ENCODE peak calls at places on chromosomes 5 and 9, in eight cellular contexts. One of them, this sample, is unnamed.

GRCh38 chr9:125593581-125593980 is 113.4 kb downstream of the MAPKAP1 start:
- DNase-seq in stimulated activated CD4-positive, alpha-beta T cell treated with anti-CD3 and anti-CD28 coated beads, Interleukin-4, amount 100 ng/mL, for 1 hour: no peak
- DNase-seq in GM12891: no peak
- DNase-seq in cardiac fibroblast: no peak
- DNase-seq in body of pancreas: no peak
- DNase-seq in tibial nerve: no peak
- DNase-seq in left cardiac atrium: no peak
- DNase-seq in stimulated activated CD8-positive, alpha-beta memory T cell treated with anti-CD3 and anti-CD28 coated beads, Interleukin-7, amount 100 ng/mL, for 1 hour: no peak
- DNase-seq in this sample: no peak

GRCh38 chr5:149422429-149423286 is 43.6 kb upstream of the IL17B start:
- DNase-seq in stimulated activated CD8-positive, alpha-beta memory T cell treated with anti-CD3 and anti-CD28 coated beads, Interleukin-7, amount 100 ng/mL, for 1 hour: no peak
- DNase-seq in left cardiac atrium: peak
- DNase-seq in GM12891: no peak
- DNase-seq in cardiac fibroblast: peak
- DNase-seq in stimulated activated CD4-positive, alpha-beta T cell treated with anti-CD3 and anti-CD28 coated beads, Interleukin-4, amount 100 ng/mL, for 1 hour: no peak
- DNase-seq in tibial nerve: no peak
- DNase-seq in body of pancreas: no peak
- DNase-seq in this sample: peak

GRCh38 chr5:13427859-13428557 is 516.5 kb downstream of the DNAH5 start:
- DNase-seq in stimulated activated CD8-positive, alpha-beta memory T cell treated with anti-CD3 and anti-CD28 coated beads, Interleukin-7, amount 100 ng/mL, for 1 hour: no peak
- DNase-seq in stimulated activated CD4-positive, alpha-beta T cell treated with anti-CD3 and anti-CD28 coated beads, Interleukin-4, amount 100 ng/mL, for 1 hour: no peak
- DNase-seq in body of pancreas: no peak
- DNase-seq in GM12891: no peak
- DNase-seq in tibial nerve: no peak
- DNase-seq in cardiac fibroblast: no peak
- DNase-seq in left cardiac atrium: no peak
- DNase-seq in this sample: no peak

GRCh38 chr9:134226221-134226930 is 62.0 kb upstream of the RNU6ATAC start:
- DNase-seq in body of pancreas: no peak
- DNase-seq in stimulated activated CD8-positive, alpha-beta memory T cell treated with anti-CD3 and anti-CD28 coated beads, Interleukin-7, amount 100 ng/mL, for 1 hour: no peak
- DNase-seq in cardiac fibroblast: peak
- DNase-seq in stimulated activated CD4-positive, alpha-beta T cell treated with anti-CD3 and anti-CD28 coated beads, Interleukin-4, amount 100 ng/mL, for 1 hour: no peak
- DNase-seq in left cardiac atrium: peak
- DNase-seq in tibial nerve: no peak
- DNase-seq in GM12891: no peak
- DNase-seq in this sample: no peak

GRCh38 chr9:89312154-89312616 is 1.2 kb downstream of the CKS2 start:
- DNase-seq in cardiac fibroblast: peak
- DNase-seq in stimulated activated CD4-positive, alpha-beta T cell treated with anti-CD3 and anti-CD28 coated beads, Interleukin-4, amount 100 ng/mL, for 1 hour: no peak
- DNase-seq in left cardiac atrium: no peak
- DNase-seq in tibial nerve: no peak
- DNase-seq in body of pancreas: no peak
- DNase-seq in stimulated activated CD8-positive, alpha-beta memory T cell treated with anti-CD3 and anti-CD28 coated beads, Interleukin-7, amount 100 ng/mL, for 1 hour: no peak
- DNase-seq in GM12891: no peak
- DNase-seq in this sample: no peak

GRCh38 chr5:145068696-145069095 is 766.4 kb downstream of the PRELID2 start:
- DNase-seq in cardiac fibroblast: no peak
- DNase-seq in tibial nerve: no peak
- DNase-seq in left cardiac atrium: no peak
- DNase-seq in stimulated activated CD8-positive, alpha-beta memory T cell treated with anti-CD3 and anti-CD28 coated beads, Interleukin-7, amount 100 ng/mL, for 1 hour: no peak
- DNase-seq in GM12891: no peak
- DNase-seq in body of pancreas: no peak
- DNase-seq in stimulated activated CD4-positive, alpha-beta T cell treated with anti-CD3 and anti-CD28 coated beads, Interleukin-4, amount 100 ng/mL, for 1 hour: no peak
- DNase-seq in this sample: no peak

GRCh38 chr5:116068028-116068632 is 16.7 kb upstream of the COMMD10 start:
- DNase-seq in GM12891: no peak
- DNase-seq in body of pancreas: peak
- DNase-seq in left cardiac atrium: no peak
- DNase-seq in tibial nerve: no peak
- DNase-seq in cardiac fibroblast: peak
- DNase-seq in stimulated activated CD4-positive, alpha-beta T cell treated with anti-CD3 and anti-CD28 coated beads, Interleukin-4, amount 100 ng/mL, for 1 hour: no peak
- DNase-seq in stimulated activated CD8-positive, alpha-beta memory T cell treated with anti-CD3 and anti-CD28 coated beads, Interleukin-7, amount 100 ng/mL, for 1 hour: no peak
- DNase-seq in this sample: no peak

GRCh38 chr5:143440448-143441102 is 37.1 kb upstream of the NR3C1 start:
- DNase-seq in body of pancreas: peak
- DNase-seq in cardiac fibroblast: no peak
- DNase-seq in stimulated activated CD4-positive, alpha-beta T cell treated with anti-CD3 and anti-CD28 coated beads, Interleukin-4, amount 100 ng/mL, for 1 hour: no peak
- DNase-seq in tibial nerve: no peak
- DNase-seq in left cardiac atrium: no peak
- DNase-seq in stimulated activated CD8-positive, alpha-beta memory T cell treated with anti-CD3 and anti-CD28 coated beads, Interleukin-7, amount 100 ng/mL, for 1 hour: no peak
- DNase-seq in GM12891: no peak
- DNase-seq in this sample: no peak

GRCh38 chr5:1792842-1793266 is 6.8 kb downstream of the MRPL36 start:
- DNase-seq in GM12891: peak
- DNase-seq in left cardiac atrium: no peak
- DNase-seq in tibial nerve: no peak
- DNase-seq in stimulated activated CD4-positive, alpha-beta T cell treated with anti-CD3 and anti-CD28 coated beads, Interleukin-4, amount 100 ng/mL, for 1 hour: peak
- DNase-seq in stimulated activated CD8-positive, alpha-beta memory T cell treated with anti-CD3 and anti-CD28 coated beads, Interleukin-7, amount 100 ng/mL, for 1 hour: peak
- DNase-seq in body of pancreas: no peak
- DNase-seq in cardiac fibroblast: peak
- DNase-seq in this sample: no peak

GRCh38 chr9:137575382-137575724 is 3.4 kb downstream of the DPH7 start:
- DNase-seq in GM12891: no peak
- DNase-seq in stimulated activated CD4-positive, alpha-beta T cell treated with anti-CD3 and anti-CD28 coated beads, Interleukin-4, amount 100 ng/mL, for 1 hour: no peak
- DNase-seq in stimulated activated CD8-positive, alpha-beta memory T cell treated with anti-CD3 and anti-CD28 coated beads, Interleukin-7, amount 100 ng/mL, for 1 hour: no peak
- DNase-seq in left cardiac atrium: no peak
- DNase-seq in tibial nerve: no peak
- DNase-seq in body of pancreas: no peak
- DNase-seq in cardiac fibroblast: peak
- DNase-seq in this sample: no peak

GRCh38 chr5:1167728-1168709 is 33.4 kb upstream of the SLC6A19 start:
- DNase-seq in stimulated activated CD8-positive, alpha-beta memory T cell treated with anti-CD3 and anti-CD28 coated beads, Interleukin-7, amount 100 ng/mL, for 1 hour: no peak
- DNase-seq in left cardiac atrium: peak
- DNase-seq in cardiac fibroblast: peak
- DNase-seq in tibial nerve: peak
- DNase-seq in GM12891: peak
- DNase-seq in stimulated activated CD4-positive, alpha-beta T cell treated with anti-CD3 and anti-CD28 coated beads, Interleukin-4, amount 100 ng/mL, for 1 hour: peak
- DNase-seq in body of pancreas: peak
- DNase-seq in this sample: peak

GRCh38 chr5:36236801-36237200 is 4.9 kb downstream of the NADK2 start:
- DNase-seq in GM12891: no peak
- DNase-seq in left cardiac atrium: no peak
- DNase-seq in tibial nerve: no peak
- DNase-seq in stimulated activated CD8-positive, alpha-beta memory T cell treated with anti-CD3 and anti-CD28 coated beads, Interleukin-7, amount 100 ng/mL, for 1 hour: no peak
- DNase-seq in cardiac fibroblast: no peak
- DNase-seq in stimulated activated CD4-positive, alpha-beta T cell treated with anti-CD3 and anti-CD28 coated beads, Interleukin-4, amount 100 ng/mL, for 1 hour: no peak
- DNase-seq in body of pancreas: no peak
- DNase-seq in this sample: no peak

GRCh38 chr9:97504381-97505216 is 3.1 kb downstream of the TMOD1 start:
- DNase-seq in left cardiac atrium: peak
- DNase-seq in GM12891: no peak
- DNase-seq in stimulated activated CD8-positive, alpha-beta memory T cell treated with anti-CD3 and anti-CD28 coated beads, Interleukin-7, amount 100 ng/mL, for 1 hour: no peak
- DNase-seq in cardiac fibroblast: no peak
- DNase-seq in stimulated activated CD4-positive, alpha-beta T cell treated with anti-CD3 and anti-CD28 coated beads, Interleukin-4, amount 100 ng/mL, for 1 hour: no peak
- DNase-seq in body of pancreas: peak
- DNase-seq in tibial nerve: no peak
- DNase-seq in this sample: no peak

GRCh38 chr5:90000351-90000750 is 409.2 kb downstream of the CETN3 start:
- DNase-seq in body of pancreas: no peak
- DNase-seq in stimulated activated CD8-positive, alpha-beta memory T cell treated with anti-CD3 and anti-CD28 coated beads, Interleukin-7, amount 100 ng/mL, for 1 hour: no peak
- DNase-seq in GM12891: no peak
- DNase-seq in cardiac fibroblast: no peak
- DNase-seq in tibial nerve: no peak
- DNase-seq in left cardiac atrium: peak
- DNase-seq in stimulated activated CD4-positive, alpha-beta T cell treated with anti-CD3 and anti-CD28 coated beads, Interleukin-4, amount 100 ng/mL, for 1 hour: no peak
- DNase-seq in this sample: no peak

GRCh38 chr5:171520300-171521170 is 101.1 kb downstream of the FGF18 start:
- DNase-seq in stimulated activated CD8-positive, alpha-beta memory T cell treated with anti-CD3 and anti-CD28 coated beads, Interleukin-7, amount 100 ng/mL, for 1 hour: no peak
- DNase-seq in cardiac fibroblast: peak
- DNase-seq in body of pancreas: no peak
- DNase-seq in tibial nerve: no peak
- DNase-seq in left cardiac atrium: peak
- DNase-seq in stimulated activated CD4-positive, alpha-beta T cell treated with anti-CD3 and anti-CD28 coated beads, Interleukin-4, amount 100 ng/mL, for 1 hour: no peak
- DNase-seq in GM12891: no peak
- DNase-seq in this sample: no peak

GRCh38 chr5:53191766-53192165 is 82.2 kb upstream of the MOCS2 start:
- DNase-seq in GM12891: no peak
- DNase-seq in tibial nerve: no peak
- DNase-seq in cardiac fibroblast: peak
- DNase-seq in stimulated activated CD8-positive, alpha-beta memory T cell treated with anti-CD3 and anti-CD28 coated beads, Interleukin-7, amount 100 ng/mL, for 1 hour: no peak
- DNase-seq in body of pancreas: no peak
- DNase-seq in stimulated activated CD4-positive, alpha-beta T cell treated with anti-CD3 and anti-CD28 coated beads, Interleukin-4, amount 100 ng/mL, for 1 hour: no peak
- DNase-seq in left cardiac atrium: no peak
- DNase-seq in this sample: no peak

GRCh38 chr5:39494099-39494498 is 69.3 kb upstream of the DAB2 start:
- DNase-seq in body of pancreas: no peak
- DNase-seq in tibial nerve: no peak
- DNase-seq in GM12891: no peak
- DNase-seq in left cardiac atrium: no peak
- DNase-seq in stimulated activated CD8-positive, alpha-beta memory T cell treated with anti-CD3 and anti-CD28 coated beads, Interleukin-7, amount 100 ng/mL, for 1 hour: no peak
- DNase-seq in stimulated activated CD4-positive, alpha-beta T cell treated with anti-CD3 and anti-CD28 coated beads, Interleukin-4, amount 100 ng/mL, for 1 hour: no peak
- DNase-seq in cardiac fibroblast: peak
- DNase-seq in this sample: no peak

GRCh38 chr5:164742025-164742424 is 1236.6 kb downstream of the MAT2B start:
- DNase-seq in GM12891: no peak
- DNase-seq in cardiac fibroblast: no peak
- DNase-seq in body of pancreas: no peak
- DNase-seq in left cardiac atrium: no peak
- DNase-seq in stimulated activated CD8-positive, alpha-beta memory T cell treated with anti-CD3 and anti-CD28 coated beads, Interleukin-7, amount 100 ng/mL, for 1 hour: no peak
- DNase-seq in tibial nerve: no peak
- DNase-seq in stimulated activated CD4-positive, alpha-beta T cell treated with anti-CD3 and anti-CD28 coated beads, Interleukin-4, amount 100 ng/mL, for 1 hour: no peak
- DNase-seq in this sample: no peak

GRCh38 chr5:138370537-138370936 is 18.1 kb downstream of the KDM3B start:
- DNase-seq in left cardiac atrium: no peak
- DNase-seq in cardiac fibroblast: peak
- DNase-seq in stimulated activated CD8-positive, alpha-beta memory T cell treated with anti-CD3 and anti-CD28 coated beads, Interleukin-7, amount 100 ng/mL, for 1 hour: no peak
- DNase-seq in GM12891: no peak
- DNase-seq in stimulated activated CD4-positive, alpha-beta T cell treated with anti-CD3 and anti-CD28 coated beads, Interleukin-4, amount 100 ng/mL, for 1 hour: no peak
- DNase-seq in tibial nerve: no peak
- DNase-seq in body of pancreas: no peak
- DNase-seq in this sample: no peak

GRCh38 chr5:104361932-104362331 is 799.3 kb upstream of the NUDT12 start:
- DNase-seq in GM12891: no peak
- DNase-seq in cardiac fibroblast: no peak
- DNase-seq in left cardiac atrium: no peak
- DNase-seq in body of pancreas: no peak
- DNase-seq in stimulated activated CD4-positive, alpha-beta T cell treated with anti-CD3 and anti-CD28 coated beads, Interleukin-4, amount 100 ng/mL, for 1 hour: no peak
- DNase-seq in tibial nerve: no peak
- DNase-seq in stimulated activated CD8-positive, alpha-beta memory T cell treated with anti-CD3 and anti-CD28 coated beads, Interleukin-7, amount 100 ng/mL, for 1 hour: no peak
- DNase-seq in this sample: no peak

GRCh38 chr5:52787600-52788504 is at the start of the genes ITGA1 and PELO:
- DNase-seq in tibial nerve: peak
- DNase-seq in cardiac fibroblast: peak
- DNase-seq in body of pancreas: peak
- DNase-seq in stimulated activated CD8-positive, alpha-beta memory T cell treated with anti-CD3 and anti-CD28 coated beads, Interleukin-7, amount 100 ng/mL, for 1 hour: no peak
- DNase-seq in GM12891: peak
- DNase-seq in left cardiac atrium: peak
- DNase-seq in stimulated activated CD4-positive, alpha-beta T cell treated with anti-CD3 and anti-CD28 coated beads, Interleukin-4, amount 100 ng/mL, for 1 hour: peak
- DNase-seq in this sample: peak

GRCh38 chr5:95022967-95023695 is 261.8 kb downstream of the MCTP1 start:
- DNase-seq in cardiac fibroblast: peak
- DNase-seq in body of pancreas: no peak
- DNase-seq in stimulated activated CD4-positive, alpha-beta T cell treated with anti-CD3 and anti-CD28 coated beads, Interleukin-4, amount 100 ng/mL, for 1 hour: no peak
- DNase-seq in stimulated activated CD8-positive, alpha-beta memory T cell treated with anti-CD3 and anti-CD28 coated beads, Interleukin-7, amount 100 ng/mL, for 1 hour: no peak
- DNase-seq in GM12891: no peak
- DNase-seq in tibial nerve: no peak
- DNase-seq in left cardiac atrium: no peak
- DNase-seq in this sample: no peak

GRCh38 chr9:69496803-69497450 is 171.9 kb downstream of the ENTREP1 start:
- DNase-seq in cardiac fibroblast: no peak
- DNase-seq in tibial nerve: no peak
- DNase-seq in GM12891: no peak
- DNase-seq in left cardiac atrium: no peak
- DNase-seq in stimulated activated CD4-positive, alpha-beta T cell treated with anti-CD3 and anti-CD28 coated beads, Interleukin-4, amount 100 ng/mL, for 1 hour: no peak
- DNase-seq in body of pancreas: no peak
- DNase-seq in stimulated activated CD8-positive, alpha-beta memory T cell treated with anti-CD3 and anti-CD28 coated beads, Interleukin-7, amount 100 ng/mL, for 1 hour: no peak
- DNase-seq in this sample: no peak

GRCh38 chr9:83754383-83754977 is 46.7 kb upstream of the UBQLN1 start:
- DNase-seq in body of pancreas: no peak
- DNase-seq in left cardiac atrium: no peak
- DNase-seq in cardiac fibroblast: no peak
- DNase-seq in stimulated activated CD8-positive, alpha-beta memory T cell treated with anti-CD3 and anti-CD28 coated beads, Interleukin-7, amount 100 ng/mL, for 1 hour: no peak
- DNase-seq in GM12891: no peak
- DNase-seq in stimulated activated CD4-positive, alpha-beta T cell treated with anti-CD3 and anti-CD28 coated beads, Interleukin-4, amount 100 ng/mL, for 1 hour: no peak
- DNase-seq in tibial nerve: no peak
- DNase-seq in this sample: no peak

GRCh38 chr9:105206821-105207699 is 37.4 kb upstream of the SLC44A1 start:
- DNase-seq in stimulated activated CD8-positive, alpha-beta memory T cell treated with anti-CD3 and anti-CD28 coated beads, Interleukin-7, amount 100 ng/mL, for 1 hour: no peak
- DNase-seq in left cardiac atrium: no peak
- DNase-seq in GM12891: no peak
- DNase-seq in tibial nerve: no peak
- DNase-seq in cardiac fibroblast: peak
- DNase-seq in body of pancreas: no peak
- DNase-seq in stimulated activated CD4-positive, alpha-beta T cell treated with anti-CD3 and anti-CD28 coated beads, Interleukin-4, amount 100 ng/mL, for 1 hour: no peak
- DNase-seq in this sample: no peak

GRCh38 chr9:99103909-99104458 is 929 bp upstream of the TGFBR1 start:
- DNase-seq in stimulated activated CD8-positive, alpha-beta memory T cell treated with anti-CD3 and anti-CD28 coated beads, Interleukin-7, amount 100 ng/mL, for 1 hour: no peak
- DNase-seq in GM12891: no peak
- DNase-seq in left cardiac atrium: peak
- DNase-seq in stimulated activated CD4-positive, alpha-beta T cell treated with anti-CD3 and anti-CD28 coated beads, Interleukin-4, amount 100 ng/mL, for 1 hour: peak
- DNase-seq in cardiac fibroblast: peak
- DNase-seq in body of pancreas: no peak
- DNase-seq in tibial nerve: no peak
- DNase-seq in this sample: no peak

GRCh38 chr5:178063277-178063676 is 50.1 kb upstream of the N4BP3 start:
- DNase-seq in stimulated activated CD8-positive, alpha-beta memory T cell treated with anti-CD3 and anti-CD28 coated beads, Interleukin-7, amount 100 ng/mL, for 1 hour: no peak
- DNase-seq in GM12891: no peak
- DNase-seq in body of pancreas: no peak
- DNase-seq in cardiac fibroblast: no peak
- DNase-seq in left cardiac atrium: no peak
- DNase-seq in stimulated activated CD4-positive, alpha-beta T cell treated with anti-CD3 and anti-CD28 coated beads, Interleukin-4, amount 100 ng/mL, for 1 hour: no peak
- DNase-seq in tibial nerve: no peak
- DNase-seq in this sample: no peak

GRCh38 chr5:101505891-101506570 is 602.9 kb upstream of the ST8SIA4 start:
- DNase-seq in body of pancreas: no peak
- DNase-seq in tibial nerve: no peak
- DNase-seq in cardiac fibroblast: no peak
- DNase-seq in stimulated activated CD4-positive, alpha-beta T cell treated with anti-CD3 and anti-CD28 coated beads, Interleukin-4, amount 100 ng/mL, for 1 hour: no peak
- DNase-seq in left cardiac atrium: no peak
- DNase-seq in stimulated activated CD8-positive, alpha-beta memory T cell treated with anti-CD3 and anti-CD28 coated beads, Interleukin-7, amount 100 ng/mL, for 1 hour: no peak
- DNase-seq in GM12891: no peak
- DNase-seq in this sample: no peak

GRCh38 chr9:22158983-22159382 is 149.9 kb upstream of the CDKN2B start:
- DNase-seq in tibial nerve: peak
- DNase-seq in cardiac fibroblast: peak
- DNase-seq in stimulated activated CD8-positive, alpha-beta memory T cell treated with anti-CD3 and anti-CD28 coated beads, Interleukin-7, amount 100 ng/mL, for 1 hour: no peak
- DNase-seq in body of pancreas: no peak
- DNase-seq in GM12891: no peak
- DNase-seq in stimulated activated CD4-positive, alpha-beta T cell treated with anti-CD3 and anti-CD28 coated beads, Interleukin-4, amount 100 ng/mL, for 1 hour: no peak
- DNase-seq in left cardiac atrium: peak
- DNase-seq in this sample: peak

GRCh38 chr9:108536836-108537601 is 318.8 kb downstream of the ACTL7B start:
- DNase-seq in stimulated activated CD8-positive, alpha-beta memory T cell treated with anti-CD3 and anti-CD28 coated beads, Interleukin-7, amount 100 ng/mL, for 1 hour: no peak
- DNase-seq in GM12891: no peak
- DNase-seq in left cardiac atrium: no peak
- DNase-seq in cardiac fibroblast: no peak
- DNase-seq in body of pancreas: no peak
- DNase-seq in stimulated activated CD4-positive, alpha-beta T cell treated with anti-CD3 and anti-CD28 coated beads, Interleukin-4, amount 100 ng/mL, for 1 hour: no peak
- DNase-seq in tibial nerve: no peak
- DNase-seq in this sample: no peak

GRCh38 chr5:1948111-1948510 is 65.4 kb upstream of the IRX4 start:
- DNase-seq in left cardiac atrium: no peak
- DNase-seq in GM12891: no peak
- DNase-seq in stimulated activated CD8-positive, alpha-beta memory T cell treated with anti-CD3 and anti-CD28 coated beads, Interleukin-7, amount 100 ng/mL, for 1 hour: no peak
- DNase-seq in cardiac fibroblast: no peak
- DNase-seq in tibial nerve: no peak
- DNase-seq in body of pancreas: no peak
- DNase-seq in stimulated activated CD4-positive, alpha-beta T cell treated with anti-CD3 and anti-CD28 coated beads, Interleukin-4, amount 100 ng/mL, for 1 hour: no peak
- DNase-seq in this sample: no peak

GRCh38 chr5:2156358-2157059 is 273.8 kb upstream of the IRX4 start:
- DNase-seq in body of pancreas: no peak
- DNase-seq in GM12891: no peak
- DNase-seq in tibial nerve: no peak
- DNase-seq in stimulated activated CD4-positive, alpha-beta T cell treated with anti-CD3 and anti-CD28 coated beads, Interleukin-4, amount 100 ng/mL, for 1 hour: no peak
- DNase-seq in left cardiac atrium: no peak
- DNase-seq in cardiac fibroblast: no peak
- DNase-seq in stimulated activated CD8-positive, alpha-beta memory T cell treated with anti-CD3 and anti-CD28 coated beads, Interleukin-7, amount 100 ng/mL, for 1 hour: no peak
- DNase-seq in this sample: no peak

GRCh38 chr5:74140409-74140808 is 500.1 kb downstream of the ENC1 start:
- DNase-seq in stimulated activated CD8-positive, alpha-beta memory T cell treated with anti-CD3 and anti-CD28 coated beads, Interleukin-7, amount 100 ng/mL, for 1 hour: no peak
- DNase-seq in cardiac fibroblast: peak
- DNase-seq in tibial nerve: no peak
- DNase-seq in left cardiac atrium: no peak
- DNase-seq in GM12891: no peak
- DNase-seq in body of pancreas: no peak
- DNase-seq in stimulated activated CD4-positive, alpha-beta T cell treated with anti-CD3 and anti-CD28 coated beads, Interleukin-4, amount 100 ng/mL, for 1 hour: no peak
- DNase-seq in this sample: no peak

GRCh38 chr5:82991678-82992323 is 85.4 kb downstream of the TMEM167A start:
- DNase-seq in stimulated activated CD8-positive, alpha-beta memory T cell treated with anti-CD3 and anti-CD28 coated beads, Interleukin-7, amount 100 ng/mL, for 1 hour: no peak
- DNase-seq in cardiac fibroblast: peak
- DNase-seq in left cardiac atrium: no peak
- DNase-seq in stimulated activated CD4-positive, alpha-beta T cell treated with anti-CD3 and anti-CD28 coated beads, Interleukin-4, amount 100 ng/mL, for 1 hour: no peak
- DNase-seq in body of pancreas: no peak
- DNase-seq in GM12891: no peak
- DNase-seq in tibial nerve: no peak
- DNase-seq in this sample: no peak